ENCODE peak calls at places on chromosome 14, in eight cellular contexts. L, Y, O, T, N, C, K and S are unnamed samples.

GRCh38 chr14:55802986-55803431 is 223.0 kb downstream of the KTN1 start:
- DNase-seq in L (peak), Y (no peak), O (no peak), T (no peak), N (peak), C (peak), K (no peak), S (no peak)

GRCh38 chr14:51333901-51334432 is 93.9 kb downstream of the TMX1 start:
- DNase-seq in L (peak), Y (no peak), O (no peak), T (no peak), N (no peak), C (no peak), K (no peak), S (peak)

GRCh38 chr14:100237735-100238418 is 1.1 kb upstream of the YY1 start:
- DNase-seq in L (peak), Y (no peak), O (no peak), T (no peak), N (peak), C (peak), K (peak), S (peak)

GRCh38 chr14:101055776-101056374 is 152.4 kb upstream of the RTL1 start:
- DNase-seq in L (no peak), Y (no peak), O (no peak), T (peak), N (no peak), C (no peak), K (no peak), S (peak)

GRCh38 chr14:103995876-103996275 is 53.5 kb upstream of the RD3L start:
- DNase-seq in L (no peak), Y (no peak), O (no peak), T (no peak), N (no peak), C (no peak), K (no peak), S (no peak)

GRCh38 chr14:22715890-22716289 is 50.6 kb upstream of the OXA1L start:
- DNase-seq in L (no peak), Y (no peak), O (no peak), T (no peak), N (no peak), C (no peak), K (no peak), S (no peak)

GRCh38 chr14:55705651-55706340 is 125.8 kb downstream of the KTN1 start:
- DNase-seq in L (peak), Y (no peak), O (no peak), T (no peak), N (no peak), C (no peak), K (peak), S (no peak)

GRCh38 chr14:32121536-32121935 is 44.4 kb downstream of the ARHGAP5 start:
- DNase-seq in L (no peak), Y (no peak), O (no peak), T (no peak), N (no peak), C (no peak), K (no peak), S (no peak)

GRCh38 chr14:91884664-91885063 is 17.3 kb upstream of the TC2N start:
- DNase-seq in L (no peak), Y (no peak), O (no peak), T (no peak), N (no peak), C (no peak), K (no peak), S (peak)

GRCh38 chr14:49986344-49987014 is 93.6 kb downstream of the ARF6 start:
- DNase-seq in L (no peak), Y (no peak), O (no peak), T (no peak), N (no peak), C (no peak), K (no peak), S (peak)

GRCh38 chr14:30138517-30138916 is 210.9 kb upstream of the PRKD1 start:
- DNase-seq in L (no peak), Y (no peak), O (no peak), T (no peak), N (no peak), C (no peak), K (no peak), S (no peak)

GRCh38 chr14:104135121-104135903 is 3.1 kb upstream of the KIF26A start:
- DNase-seq in L (peak), Y (no peak), O (no peak), T (peak), N (peak), C (peak), K (peak), S (no peak)

DNA sequence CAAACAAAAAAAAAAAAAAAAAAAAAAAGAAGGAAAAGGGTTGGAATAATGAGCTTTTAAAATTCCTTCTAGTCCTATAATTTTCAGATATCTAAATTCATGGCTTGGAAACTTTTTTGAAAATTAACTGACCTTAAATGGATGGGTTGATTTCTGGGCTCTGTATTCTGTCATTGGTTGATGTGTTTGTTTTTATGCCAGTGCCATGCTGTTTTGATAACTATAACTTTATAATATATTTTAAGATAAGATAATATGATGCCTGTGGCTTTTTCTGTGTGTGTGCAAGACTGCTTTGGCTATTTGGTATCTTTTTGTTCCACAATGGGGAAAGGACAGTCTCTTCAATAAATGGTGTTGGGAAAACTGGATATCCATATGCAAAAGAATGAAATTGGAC is 7.3 kb downstream of the OR10G3 start:
- DNase-seq in L (no peak), Y (no peak), O (no peak), T (no peak), N (no peak), C (no peak), K (no peak), S (no peak)
- TF ChIP-seq CTCF in L (no peak), Y (no peak), O (no peak), T (no peak), N (no peak), C (no peak), K (no peak), S (no peak)

GRCh38 chr14:68844210-68844545 is 51.3 kb upstream of the ZFP36L1 start:
- DNase-seq in L (no peak), Y (no peak), O (no peak), T (no peak), N (no peak), C (no peak), K (no peak), S (no peak)
- TF ChIP-seq CTCF in L (peak), Y (no peak), O (no peak), T (no peak), N (no peak), C (no peak), K (no peak), S (no peak)

GRCh38 chr14:80941241-80942157 is at the start of gene CEP128:
- DNase-seq in L (peak), Y (peak), O (peak), T (peak), N (peak), C (peak), K (peak), S (peak)

GRCh38 chr14:80942158-80942738 is 710 bp upstream of the CEP128 start:
- DNase-seq in L (no peak), Y (no peak), O (no peak), T (no peak), N (peak), C (peak), K (peak), S (no peak)

GRCh38 chr14:80944861-80945617 is 3.5 kb upstream of the CEP128 start:
- DNase-seq in L (no peak), Y (no peak), O (no peak), T (no peak), N (no peak), C (no peak), K (no peak), S (no peak)

GRCh38 chr14:80940146-80940545 is 1.4 kb downstream of the CEP128 start:
- DNase-seq in L (no peak), Y (no peak), O (no peak), T (no peak), N (no peak), C (no peak), K (no peak), S (no peak)
- TF ChIP-seq CTCF in L (no peak), Y (no peak), O (no peak), T (no peak), N (no peak), C (no peak), K (no peak), S (no peak)

DNA sequence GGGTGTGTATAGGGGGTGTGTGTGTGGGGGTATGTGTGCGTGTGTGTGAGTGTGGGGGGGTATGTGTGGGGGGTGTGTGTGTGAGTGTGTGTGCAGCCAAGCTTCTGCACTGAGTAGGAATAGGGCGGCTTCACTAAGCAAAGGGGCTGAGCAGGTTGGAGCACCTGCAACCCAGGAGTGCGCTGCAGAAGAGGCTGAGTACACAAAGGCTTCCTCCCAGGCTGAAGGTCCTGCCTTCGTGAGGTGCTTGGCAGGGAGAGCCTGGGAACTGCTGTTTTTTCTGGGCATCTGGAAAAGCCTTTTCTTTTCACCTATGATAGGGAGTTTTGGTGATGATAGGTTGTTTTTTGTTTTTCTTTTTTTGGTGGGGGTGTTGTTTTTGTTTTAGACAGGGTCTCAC is 6.0 kb upstream of the NUDT14 start:
- DNase-seq in L (no peak), Y (no peak), O (no peak), T (no peak), N (no peak), C (no peak), K (no peak), S (no peak)
- TF ChIP-seq CTCF in L (no peak), Y (no peak), O (no peak), T (no peak), N (no peak), C (no peak), K (no peak), S (no peak)

GRCh38 chr14:89388853-89389252 is 28.2 kb downstream of the FOXN3 start:
- DNase-seq in L (no peak), Y (no peak), O (no peak), T (no peak), N (no peak), C (no peak), K (no peak), S (peak)
- TF ChIP-seq CTCF in L (no peak), Y (peak), O (peak), T (no peak), N (no peak), C (no peak), K (no peak), S (peak)